ENCODE peak calls at places on chromosomes 7 and 10, in five cellular contexts. One of them, this sample, is unnamed.

GRCh38 chr7:151844080-151844827 is 32.7 kb downstream of the PRKAG2 start:
- DNase-seq in Panc1: peak; percentile 46
- DNase-seq in CD8-positive, alpha-beta T cell: no peak
- DNase-seq in GM06990: no peak
- DNase-seq in right lobe of liver: no peak
- DNase-seq in this sample: no peak

GRCh38 chr10:21406595-21407218 is 118.8 kb downstream of the SKIDA1 start:
- DNase-seq in Panc1: no peak
- DNase-seq in CD8-positive, alpha-beta T cell: no peak
- DNase-seq in GM06990: no peak
- DNase-seq in right lobe of liver: no peak
- DNase-seq in this sample: no peak

GRCh38 chr7:156895024-156895780 is 2.2 kb upstream of the LMBR1 start:
- DNase-seq in Panc1: no peak
- DNase-seq in CD8-positive, alpha-beta T cell: no peak
- DNase-seq in GM06990: no peak
- DNase-seq in right lobe of liver: no peak
- DNase-seq in this sample: no peak

GRCh38 chr10:33801705-33802104 is 467.2 kb upstream of the NRP1 start:
- DNase-seq in Panc1: peak; percentile 22
- DNase-seq in CD8-positive, alpha-beta T cell: no peak
- DNase-seq in GM06990: no peak
- DNase-seq in right lobe of liver: no peak
- DNase-seq in this sample: peak; percentile 88

GRCh38 chr10:59064759-59065498 is 111.5 kb upstream of the PHYHIPL start:
- DNase-seq in Panc1: no peak
- DNase-seq in CD8-positive, alpha-beta T cell: no peak
- DNase-seq in GM06990: no peak
- DNase-seq in right lobe of liver: no peak
- DNase-seq in this sample: no peak

GRCh38 chr7:65438593-65438992 is 64.9 kb downstream of the ZNF92 start:
- DNase-seq in Panc1: no peak
- DNase-seq in CD8-positive, alpha-beta T cell: no peak
- DNase-seq in GM06990: no peak
- DNase-seq in right lobe of liver: no peak
- DNase-seq in this sample: no peak

GRCh38 chr10:4687397-4687796 is 138.6 kb upstream of the AKR1E2 start:
- DNase-seq in Panc1: no peak
- DNase-seq in CD8-positive, alpha-beta T cell: no peak
- DNase-seq in GM06990: no peak
- DNase-seq in right lobe of liver: no peak
- DNase-seq in this sample: no peak

GRCh38 chr7:26843696-26844095 is 20.7 kb downstream of the SKAP2 start:
- DNase-seq in Panc1: no peak
- DNase-seq in CD8-positive, alpha-beta T cell: no peak
- DNase-seq in GM06990: no peak
- DNase-seq in right lobe of liver: no peak
- DNase-seq in this sample: no peak

GRCh38 chr10:96370575-96371157 is 11.9 kb upstream of the OPALIN start:
- DNase-seq in Panc1: peak; percentile 56
- DNase-seq in CD8-positive, alpha-beta T cell: peak; percentile 50
- DNase-seq in GM06990: no peak
- DNase-seq in right lobe of liver: peak; percentile 33
- DNase-seq in this sample: peak; percentile 66

GRCh38 chr10:11164806-11165590 is 147.3 kb downstream of the CELF2 start:
- DNase-seq in Panc1: no peak
- DNase-seq in CD8-positive, alpha-beta T cell: peak; percentile 66
- DNase-seq in GM06990: peak; percentile 80
- DNase-seq in right lobe of liver: peak; percentile 47
- DNase-seq in this sample: no peak

GRCh38 chr10:18505719-18506118 is 145.7 kb downstream of the NSUN6 start:
- DNase-seq in Panc1: no peak
- DNase-seq in CD8-positive, alpha-beta T cell: no peak
- DNase-seq in GM06990: no peak
- DNase-seq in right lobe of liver: no peak
- DNase-seq in this sample: no peak

GRCh38 chr7:124761164-124761715 is 4.4 kb downstream of the GPR37 start:
- DNase-seq in Panc1: no peak
- DNase-seq in CD8-positive, alpha-beta T cell: no peak
- DNase-seq in GM06990: no peak
- DNase-seq in right lobe of liver: no peak
- DNase-seq in this sample: no peak

GRCh38 chr7:90973146-90973545 is 291.1 kb upstream of the FZD1 start:
- DNase-seq in Panc1: no peak
- DNase-seq in CD8-positive, alpha-beta T cell: no peak
- DNase-seq in GM06990: no peak
- DNase-seq in right lobe of liver: no peak
- DNase-seq in this sample: no peak

GRCh38 chr10:106399112-106399511 is 765.4 kb downstream of the SORCS1 start:
- DNase-seq in Panc1: no peak
- DNase-seq in CD8-positive, alpha-beta T cell: no peak
- DNase-seq in GM06990: no peak
- DNase-seq in right lobe of liver: no peak
- DNase-seq in this sample: no peak

GRCh38 chr7:116211006-116211912 is 920 bp downstream of the TES start:
- DNase-seq in Panc1: peak; percentile 96
- DNase-seq in CD8-positive, alpha-beta T cell: peak; percentile 81
- DNase-seq in GM06990: peak; percentile 71
- DNase-seq in right lobe of liver: peak; percentile 77
- DNase-seq in this sample: peak; percentile 95

GRCh38 chr10:122033224-122033926 is 44.4 kb downstream of the TACC2 start:
- DNase-seq in Panc1: no peak
- DNase-seq in CD8-positive, alpha-beta T cell: no peak
- DNase-seq in GM06990: no peak
- DNase-seq in right lobe of liver: no peak
- DNase-seq in this sample: no peak

GRCh38 chr7:27873981-27874957 is 134.3 kb downstream of the TAX1BP1 start:
- DNase-seq in Panc1: peak; percentile 8
- DNase-seq in CD8-positive, alpha-beta T cell: no peak
- DNase-seq in GM06990: no peak
- DNase-seq in right lobe of liver: peak; percentile 70
- DNase-seq in this sample: no peak

GRCh38 chr7:44097064-44097932 is 6.8 kb upstream of the AEBP1 start:
- DNase-seq in Panc1: no peak
- DNase-seq in CD8-positive, alpha-beta T cell: no peak
- DNase-seq in GM06990: peak; percentile 52
- DNase-seq in right lobe of liver: no peak
- DNase-seq in this sample: no peak

GRCh38 chr10:78553792-78554191 is 515.0 kb upstream of the ZMIZ1 start:
- DNase-seq in Panc1: no peak
- DNase-seq in CD8-positive, alpha-beta T cell: no peak
- DNase-seq in GM06990: no peak
- DNase-seq in right lobe of liver: no peak
- DNase-seq in this sample: no peak

GRCh38 chr10:11227103-11227502 is 209.4 kb downstream of the CELF2 start:
- DNase-seq in Panc1: no peak
- DNase-seq in CD8-positive, alpha-beta T cell: peak; percentile 41
- DNase-seq in GM06990: peak; percentile 48
- DNase-seq in right lobe of liver: no peak
- DNase-seq in this sample: no peak

GRCh38 chr10:93954726-93955363 is 38.9 kb upstream of the PLCE1 start:
- DNase-seq in Panc1: peak; percentile 82
- DNase-seq in CD8-positive, alpha-beta T cell: no peak
- DNase-seq in GM06990: no peak
- DNase-seq in right lobe of liver: no peak
- DNase-seq in this sample: no peak

GRCh38 chr7:23184709-23185354 is 3.0 kb downstream of the NUP42 start:
- DNase-seq in Panc1: peak; percentile 42
- DNase-seq in CD8-positive, alpha-beta T cell: no peak
- DNase-seq in GM06990: no peak
- DNase-seq in right lobe of liver: no peak
- DNase-seq in this sample: peak; percentile 51

GRCh38 chr7:158024881-158025280 is 562.7 kb downstream of the PTPRN2 start:
- DNase-seq in Panc1: no peak
- DNase-seq in CD8-positive, alpha-beta T cell: no peak
- DNase-seq in GM06990: no peak
- DNase-seq in right lobe of liver: no peak
- DNase-seq in this sample: no peak

GRCh38 chr7:97024209-97025129 is at the start of gene DLX5:
- DNase-seq in Panc1: no peak
- DNase-seq in CD8-positive, alpha-beta T cell: no peak
- DNase-seq in GM06990: no peak
- DNase-seq in right lobe of liver: no peak
- DNase-seq in this sample: peak; percentile 45

GRCh38 chr10:96587255-96588059 is 645 bp upstream of the TM9SF3 start:
- DNase-seq in Panc1: peak; percentile 18
- DNase-seq in CD8-positive, alpha-beta T cell: peak; percentile 68
- DNase-seq in GM06990: no peak
- DNase-seq in right lobe of liver: peak; percentile 71
- DNase-seq in this sample: peak; percentile 68

GRCh38 chr7:155205368-155206285 is 92.1 kb upstream of the INSIG1 start:
- DNase-seq in Panc1: peak; percentile 97
- DNase-seq in CD8-positive, alpha-beta T cell: peak; percentile 73
- DNase-seq in GM06990: peak; percentile 94
- DNase-seq in right lobe of liver: peak; percentile 85
- DNase-seq in this sample: peak; percentile 67

GRCh38 chr10:73762915-73763314 is 18.7 kb downstream of the SEC24C start:
- DNase-seq in Panc1: no peak
- DNase-seq in CD8-positive, alpha-beta T cell: no peak
- DNase-seq in GM06990: no peak
- DNase-seq in right lobe of liver: no peak
- DNase-seq in this sample: no peak

GRCh38 chr10:73758704-73759511 is 14.7 kb downstream of the SEC24C start:
- DNase-seq in Panc1: no peak
- DNase-seq in CD8-positive, alpha-beta T cell: no peak
- DNase-seq in GM06990: no peak
- DNase-seq in right lobe of liver: no peak
- DNase-seq in this sample: no peak

GRCh38 chr10:73759512-73760115 is 15.4 kb downstream of the SEC24C start:
- DNase-seq in Panc1: no peak
- DNase-seq in CD8-positive, alpha-beta T cell: peak; percentile 72
- DNase-seq in GM06990: no peak
- DNase-seq in right lobe of liver: no peak
- DNase-seq in this sample: peak; percentile 85

GRCh38 chr10:73768881-73769280 is 13.0 kb upstream of the CHCHD1 start:
- DNase-seq in Panc1: no peak
- DNase-seq in CD8-positive, alpha-beta T cell: peak; percentile 70
- DNase-seq in GM06990: no peak
- DNase-seq in right lobe of liver: no peak
- DNase-seq in this sample: no peak

DNA sequence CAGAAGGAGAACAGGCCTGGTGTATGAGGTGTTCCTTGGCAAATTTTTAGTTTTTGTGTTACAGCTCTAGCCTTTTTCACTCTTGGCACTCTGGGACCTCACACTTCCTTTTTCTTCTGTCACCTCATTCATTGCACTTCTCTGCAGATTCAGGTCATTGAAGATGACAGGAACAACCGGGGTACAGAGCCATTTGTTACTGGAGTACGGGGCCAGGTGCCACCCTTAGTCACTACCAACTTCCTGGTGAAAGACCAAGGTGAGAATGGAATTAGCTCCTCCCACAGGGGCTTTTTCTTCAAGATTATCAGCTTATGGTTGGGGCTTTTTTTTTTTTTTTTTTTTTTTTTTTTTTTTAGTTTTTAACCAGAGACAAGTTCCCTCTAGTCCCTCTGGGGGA is 18.5 kb upstream of the CHCHD1 start:
- DNase-seq in Panc1: no peak
- DNase-seq in CD8-positive, alpha-beta T cell: peak; percentile 23
- DNase-seq in GM06990: no peak
- DNase-seq in right lobe of liver: no peak
- DNase-seq in this sample: no peak
- H3K36me3 ChIP-seq in Panc1: peaks cover 37% of the 10 kb centered on the region
- H3K36me3 ChIP-seq in CD8-positive, alpha-beta T cell: peaks cover 68% of the 10 kb centered on the region
- H3K36me3 ChIP-seq in GM06990: peaks cover 51% of the 10 kb centered on the region
- H3K36me3 ChIP-seq in right lobe of liver: peaks cover 40% of the 10 kb centered on the region
- H3K36me3 ChIP-seq in this sample: peaks cover 13% of the 10 kb centered on the region

DNA sequence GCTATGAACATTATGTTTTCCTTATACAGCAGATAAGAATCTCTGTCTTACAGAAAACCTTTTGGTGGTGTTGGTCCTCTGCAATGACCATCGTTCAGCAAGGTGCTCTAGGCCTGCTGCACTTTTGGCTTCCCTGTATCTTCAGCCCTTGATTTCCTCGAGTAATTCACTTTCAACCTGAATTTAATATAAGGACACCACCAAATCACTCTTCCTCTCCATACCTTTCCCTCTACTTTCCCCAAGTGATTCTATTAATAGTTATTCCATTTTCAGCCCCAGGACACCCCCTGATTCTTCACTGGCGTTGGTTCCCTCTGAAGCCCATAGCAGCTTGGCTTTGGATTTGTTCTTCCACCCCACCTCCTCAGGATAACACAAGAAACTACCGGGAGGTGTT is 72.2 kb downstream of the EZH2 start:
- DNase-seq in Panc1: no peak
- DNase-seq in CD8-positive, alpha-beta T cell: no peak
- DNase-seq in GM06990: no peak
- DNase-seq in right lobe of liver: no peak
- DNase-seq in this sample: no peak
- H3K36me3 ChIP-seq in Panc1: peaks cover 41% of the 10 kb centered on the region
- H3K36me3 ChIP-seq in CD8-positive, alpha-beta T cell: no peaks in the 10 kb centered on the region
- H3K36me3 ChIP-seq in GM06990: peaks cover 20% of the 10 kb centered on the region
- H3K36me3 ChIP-seq in right lobe of liver: no peaks in the 10 kb centered on the region
- H3K36me3 ChIP-seq in this sample: no peaks in the 10 kb centered on the region

GRCh38 chr7:146831875-146832274 is 715.3 kb downstream of the CNTNAP2 start:
- DNase-seq in Panc1: no peak
- DNase-seq in CD8-positive, alpha-beta T cell: no peak
- DNase-seq in GM06990: no peak
- DNase-seq in right lobe of liver: no peak
- DNase-seq in this sample: no peak

GRCh38 chr7:146830686-146831085 is 714.1 kb downstream of the CNTNAP2 start:
- DNase-seq in Panc1: no peak
- DNase-seq in CD8-positive, alpha-beta T cell: no peak
- DNase-seq in GM06990: no peak
- DNase-seq in right lobe of liver: no peak
- DNase-seq in this sample: no peak

DNA sequence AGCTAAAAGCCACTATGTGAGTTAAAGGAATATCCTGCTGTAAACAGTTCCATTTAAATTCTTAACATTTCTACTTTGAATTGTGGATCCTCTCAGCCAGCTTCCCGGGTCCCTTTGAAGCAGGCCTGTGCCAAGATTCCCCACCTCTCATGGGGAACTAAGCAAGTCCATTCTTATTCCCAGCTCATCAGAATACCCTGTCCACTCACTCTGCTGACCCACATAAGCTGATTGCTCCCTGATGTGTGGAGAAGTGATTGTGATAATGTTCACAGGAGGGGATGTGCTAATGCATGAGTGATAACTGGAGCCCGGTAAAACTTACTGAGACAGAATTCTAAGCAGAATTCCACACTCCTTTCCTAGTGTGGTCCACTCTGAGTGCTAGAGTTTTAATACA is 709.7 kb downstream of the CNTNAP2 start:
- DNase-seq in Panc1: no peak
- DNase-seq in CD8-positive, alpha-beta T cell: no peak
- DNase-seq in GM06990: no peak
- DNase-seq in right lobe of liver: no peak
- DNase-seq in this sample: no peak
- H3K36me3 ChIP-seq in Panc1: no peaks in the 10 kb centered on the region
- H3K36me3 ChIP-seq in CD8-positive, alpha-beta T cell: no peaks in the 10 kb centered on the region
- H3K36me3 ChIP-seq in GM06990: no peaks in the 10 kb centered on the region
- H3K36me3 ChIP-seq in right lobe of liver: no peaks in the 10 kb centered on the region
- H3K36me3 ChIP-seq in this sample: no peaks in the 10 kb centered on the region

DNA sequence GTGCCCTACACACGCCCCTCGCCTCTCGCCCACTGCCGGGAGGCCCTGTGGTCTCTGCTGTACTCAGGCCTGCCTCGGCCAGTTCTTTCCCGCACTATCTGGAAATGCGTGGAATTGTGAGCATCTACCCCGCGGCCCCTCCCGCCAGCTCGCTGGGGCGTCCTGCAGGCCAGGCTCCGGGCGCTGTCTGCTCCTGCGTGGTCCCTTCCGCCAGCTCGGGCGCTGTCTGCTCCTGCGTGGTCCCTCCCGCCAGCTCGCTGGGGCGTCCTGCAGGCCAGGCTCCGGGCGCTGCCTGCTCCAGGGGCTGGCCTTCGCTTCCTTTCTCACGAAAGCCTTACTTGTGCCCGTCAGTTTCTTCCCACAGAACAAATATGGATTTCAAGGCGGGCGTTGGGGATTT is 14.9 kb downstream of the GET4 start:
- DNase-seq in Panc1: no peak
- DNase-seq in CD8-positive, alpha-beta T cell: no peak
- DNase-seq in GM06990: no peak
- DNase-seq in right lobe of liver: no peak
- DNase-seq in this sample: no peak
- H3K36me3 ChIP-seq in Panc1: peaks cover 3% of the 10 kb centered on the region
- H3K36me3 ChIP-seq in CD8-positive, alpha-beta T cell: peaks cover 66% of the 10 kb centered on the region
- H3K36me3 ChIP-seq in GM06990: peaks cover 56% of the 10 kb centered on the region
- H3K36me3 ChIP-seq in right lobe of liver: peaks cover 18% of the 10 kb centered on the region
- H3K36me3 ChIP-seq in this sample: peaks cover 10% of the 10 kb centered on the region